ENCODE peak calls at places on chromosomes 7 and 10, in nine cellular contexts. L is kidney; R is thyroid gland; T is AG20443; U is GM10248; M is stimulated activated CD8-positive, alpha-beta memory T cell treated with anti-CD3 and anti-CD28 coated beads, Interleukin-15, amount 100 ng/mL, for 24 hours; K is activated T-cell treated with anti-CD3 and anti-CD28 coated beads, Interleukin-2, amount 50 U/mL, for 1 hour; W is amniotic stem cell; J is IMR-90. O is an unnamed sample.

GRCh38 chr7:155322530-155322929 is 24.9 kb downstream of the INSIG1 start:
- DNase-seq in T (peak), U (no peak), W (no peak), M (no peak), K (no peak), J (no peak), L (no peak), R (no peak), O (no peak)

GRCh38 chr7:103127006-103127405 is 21.9 kb downstream of the NAPEPLD start:
- DNase-seq in M (no peak), U (no peak), K (no peak), R (no peak), T (no peak), L (no peak), J (no peak), W (no peak), O (no peak)

GRCh38 chr7:832292-832967 is at the start of gene SUN1:
- DNase-seq in W (peak), J (peak), M (no peak), L (peak), R (peak), K (peak), U (peak), T (peak), O (peak)

GRCh38 chr7:31921047-31921446 is 149.2 kb downstream of the PDE1C start:
- DNase-seq in U (no peak), T (no peak), K (no peak), M (no peak), R (no peak), L (no peak), J (no peak), W (no peak), O (no peak)

GRCh38 chr7:102045681-102046372 is 228.4 kb downstream of the CUX1 start:
- DNase-seq in K (no peak), M (no peak), T (no peak), W (no peak), U (no peak), J (no peak), R (no peak), L (no peak), O (no peak)

GRCh38 chr7:51325937-51326336 is 9.3 kb upstream of the COBL start:
- DNase-seq in W (no peak), J (no peak), L (no peak), M (no peak), T (no peak), U (no peak), R (no peak), K (no peak), O (no peak)

GRCh38 chr7:51290702-51291290 is 25.8 kb downstream of the COBL start:
- DNase-seq in L (peak), J (no peak), W (no peak), R (peak), K (no peak), U (no peak), T (no peak), M (no peak), O (no peak)

GRCh38 chr10:109891105-109891504 is 32.2 kb downstream of the XPNPEP1 start:
- DNase-seq in T (no peak), J (peak), R (no peak), L (no peak), K (no peak), W (no peak), U (no peak), M (no peak), O (no peak)

GRCh38 chr7:55409474-55410225 is 44.5 kb downstream of the LANCL2 start:
- DNase-seq in K (no peak), M (no peak), W (no peak), U (no peak), L (no peak), T (peak), J (peak), R (peak), O (peak)

GRCh38 chr7:80772347-80773101 is 134.1 kb downstream of the CD36 start:
- DNase-seq in T (no peak), R (no peak), U (no peak), W (no peak), M (no peak), L (no peak), J (no peak), K (no peak), O (no peak)

GRCh38 chr10:78210976-78211375 is 177.3 kb downstream of the RPS24 start:
- DNase-seq in J (no peak), U (no peak), T (no peak), M (no peak), R (no peak), L (no peak), W (no peak), K (no peak), O (no peak)

GRCh38 chr10:128031216-128031615 is 95.0 kb downstream of the MKI67 start:
- DNase-seq in L (no peak), K (no peak), M (no peak), R (no peak), J (no peak), W (no peak), T (no peak), U (no peak), O (peak)

GRCh38 chr7:157250605-157251228 is 86.1 kb upstream of the DNAJB6 start:
- DNase-seq in T (peak), R (peak), L (no peak), U (peak), J (peak), M (no peak), W (peak), K (peak), O (peak)

GRCh38 chr7:115216652-115217051 is 294.8 kb downstream of the MDFIC start:
- DNase-seq in L (no peak), K (no peak), M (no peak), U (no peak), T (peak), J (peak), R (peak), W (no peak), O (no peak)

GRCh38 chr7:28688651-28689050 is 269.5 kb downstream of the TRIL start:
- DNase-seq in W (no peak), R (peak), L (no peak), K (no peak), U (no peak), T (peak), J (peak), M (no peak), O (no peak)

GRCh38 chr10:102802920-102803534 is 34.2 kb downstream of the CYP17A1 start:
- DNase-seq in J (peak), L (no peak), M (no peak), R (no peak), T (peak), K (no peak), W (peak), U (peak), O (peak)

GRCh38 chr7:31910191-31910590 is 160.0 kb downstream of the PDE1C start:
- DNase-seq in U (no peak), R (no peak), K (no peak), T (no peak), M (no peak), W (no peak), L (no peak), J (no peak), O (no peak)

GRCh38 chr7:155471728-155472127 is 13.8 kb downstream of the EN2 start:
- DNase-seq in T (no peak), R (no peak), U (no peak), J (no peak), M (no peak), K (no peak), L (peak), W (no peak), O (no peak)

GRCh38 chr7:46032936-46033335 is 111.9 kb upstream of the IGFBP3 start:
- DNase-seq in M (no peak), T (peak), K (no peak), U (no peak), W (no peak), L (no peak), R (no peak), J (peak), O (no peak)

GRCh38 chr7:92698237-92698841 is 108.1 kb upstream of the FAM133B start:
- DNase-seq in L (no peak), R (peak), J (peak), U (no peak), M (no peak), K (no peak), W (peak), T (peak), O (peak)

GRCh38 chr7:3210531-3210930 is 90.5 kb upstream of the SDK1 start:
- DNase-seq in T (no peak), K (no peak), U (no peak), M (no peak), R (no peak), J (no peak), W (no peak), L (no peak), O (no peak)

GRCh38 chr7:157653827-157654207 is 317.0 kb downstream of the DNAJB6 start:
- DNase-seq in R (no peak), J (no peak), M (no peak), K (no peak), W (no peak), U (no peak), L (no peak), T (no peak), O (no peak)

GRCh38 chr7:8105449-8106095 is 137.0 kb downstream of the GLCCI1 start:
- DNase-seq in T (no peak), W (no peak), K (no peak), U (no peak), M (no peak), L (no peak), R (no peak), J (no peak), O (no peak)